ENCODE peak calls at places on chromosomes 16 and 17, in seven cellular contexts. Z, Y, X, E, D, T and U are unnamed samples.
A peak's percentile ranks its signal among the peaks of the same experiment; 100 is the strongest.

GRCh38 chr16:86231321-86231995 is 278.9 kb upstream of the FOXF1 start:
- DNase-seq in X (no peak), Y (no peak), T (no peak), D (no peak), E (no peak), Z (no peak), U (no peak)

GRCh38 chr16:2280981-2281542 is 13.1 kb upstream of the RNPS1 start:
- DNase-seq in D (no peak), T (no peak), X (no peak), Z (no peak), Y (no peak), E (no peak), U (no peak)

GRCh38 chr16:29811170-29811895 is 660 bp upstream of the PRRT2 start:
- DNase-seq in Z (peak; percentile 98), Y (peak; percentile 97), D (peak; percentile 98), T (peak; percentile 93), E (peak; percentile 94), X (peak; percentile 86), U (peak; percentile 97)

GRCh38 chr16:88446061-88446460 is 7.0 kb upstream of the ZFPM1 start:
- DNase-seq in D (no peak), T (no peak), Y (no peak), E (no peak), X (no peak), Z (no peak), U (no peak)

GRCh38 chr17:37770631-37771518 is 26.0 kb upstream of the HNF1B start:
- DNase-seq in X (peak; percentile 72), Y (peak; percentile 35), E (peak; percentile 15), T (peak; percentile 60), D (peak; percentile 61), Z (peak; percentile 75), U (no peak)

GRCh38 chr17:55527520-55528118 is 16.4 kb upstream of the SMIM36 start:
- DNase-seq in D (peak; percentile 52), Y (no peak), X (peak; percentile 56), Z (no peak), E (peak; percentile 40), T (peak; percentile 33), U (peak; percentile 22)

GRCh38 chr17:17256316-17256715 is 19.3 kb upstream of the FLCN start:
- DNase-seq in D (no peak), T (no peak), E (no peak), Y (no peak), X (no peak), Z (no peak), U (no peak)

GRCh38 chr17:80032614-80033171 is 3.0 kb downstream of the TBC1D16 start:
- DNase-seq in T (no peak), Z (no peak), E (no peak), Y (no peak), D (no peak), X (no peak), U (no peak)

GRCh38 chr17:975321-975982 is 4.1 kb downstream of the NXN start:
- DNase-seq in X (no peak), D (no peak), Z (peak; percentile 36), T (no peak), Y (no peak), E (no peak), U (no peak)

GRCh38 chr17:61517265-61517664 is 65.0 kb downstream of the TBX4 start:
- DNase-seq in E (no peak), Z (no peak), X (no peak), Y (no peak), D (no peak), T (no peak), U (no peak)

GRCh38 chr17:64491995-64492394 is 4.9 kb downstream of the POLG2 start:
- DNase-seq in T (no peak), D (peak; percentile 50), E (no peak), Y (no peak), Z (no peak), X (no peak), U (no peak)

GRCh38 chr16:84532299-84532724 is 27.9 kb upstream of the MEAK7 start:
- DNase-seq in Y (peak; percentile 68), X (no peak), D (peak; percentile 99), E (peak; percentile 94), Z (no peak), T (no peak), U (peak; percentile 95)

GRCh38 chr16:75279277-75279676 is 27.9 kb upstream of the BCAR1 start:
- DNase-seq in T (no peak), X (no peak), Z (no peak), E (no peak), D (peak; percentile 47), Y (no peak), U (no peak)

GRCh38 chr17:74493381-74493833 is 27.0 kb downstream of the CD300A start:
- DNase-seq in E (peak; percentile 14), D (peak; percentile 63), X (peak; percentile 79), Z (peak; percentile 70), T (peak; percentile 80), Y (peak; percentile 59), U (no peak)

GRCh38 chr17:71402661-71403141 is 718.1 kb upstream of the SOX9 start:
- DNase-seq in X (no peak), T (no peak), Z (no peak), E (no peak), D (peak; percentile 75), Y (no peak), U (no peak)

GRCh38 chr16:48617711-48618148 is 7.8 kb upstream of the N4BP1 start:
- DNase-seq in Y (peak; percentile 82), E (peak; percentile 45), Z (peak; percentile 61), X (no peak), D (peak; percentile 43), T (no peak), U (peak; percentile 50)

GRCh38 chr17:29140051-29140582 is 40.1 kb downstream of the MYO18A start:
- DNase-seq in T (peak; percentile 62), D (peak; percentile 72), X (peak; percentile 89), Z (peak; percentile 91), Y (peak; percentile 91), E (no peak), U (no peak)

GRCh38 chr17:48460055-48460454 is 30.0 kb upstream of the SKAP1 start:
- DNase-seq in T (no peak), D (no peak), X (no peak), E (no peak), Z (no peak), Y (no peak), U (no peak)

GRCh38 chr16:83245061-83245460 is 562.7 kb upstream of the HSBP1 start:
- DNase-seq in T (no peak), X (no peak), Z (no peak), Y (no peak), D (peak; percentile 12), E (no peak), U (no peak)

GRCh38 chr17:45222273-45222993 is 748 bp downstream of the FMNL1 start:
- DNase-seq in D (no peak), T (no peak), E (no peak), Y (no peak), X (peak; percentile 78), Z (no peak), U (no peak)

GRCh38 chr16:66516808-66517585 is 32.9 kb downstream of the TK2 start:
- DNase-seq in E (peak; percentile 98), Z (peak; percentile 96), D (peak; percentile 99), X (peak; percentile 96), Y (peak; percentile 97), T (no peak), U (peak; percentile 97)

GRCh38 chr17:30271102-30271501 is 20.6 kb downstream of the BLMH start:
- DNase-seq in Y (no peak), E (no peak), T (no peak), D (peak; percentile 30), X (no peak), Z (no peak), U (no peak)

GRCh38 chr17:46774108-46774737 is 44.3 kb downstream of the WNT3 start:
- DNase-seq in X (no peak), Z (peak; percentile 35), Y (no peak), T (no peak), D (no peak), E (no peak), U (no peak)

GRCh38 chr16:50360033-50360778 is 8.6 kb downstream of the BRD7 start:
- DNase-seq in E (no peak), Z (no peak), T (no peak), Y (no peak), D (no peak), X (no peak), U (peak; percentile 21)

GRCh38 chr17:58328195-58329034 is at the start of gene TSPOAP1:
- DNase-seq in X (peak; percentile 92), Y (no peak), Z (peak; percentile 63), T (no peak), D (no peak), E (no peak), U (no peak)

GRCh38 chr17:34580685-34581445 is 1.5 kb downstream of the TMEM132E start:
- DNase-seq in E (no peak), X (no peak), D (no peak), Y (no peak), Z (no peak), T (peak; percentile 25), U (no peak)

GRCh38 chr17:81418710-81419332 is 23.6 kb downstream of the BAHCC1 start:
- DNase-seq in T (no peak), Y (no peak), D (no peak), X (no peak), E (no peak), Z (no peak), U (no peak)

GRCh38 chr16:85767569-85767968 is 16.7 kb upstream of the C16orf74 start:
- DNase-seq in X (no peak), Z (no peak), T (no peak), Y (no peak), D (peak; percentile 95), E (no peak), U (peak; percentile 80)

GRCh38 chr16:2019919-2020831 is 590 bp downstream of the NPW start:
- DNase-seq in T (no peak), D (no peak), E (no peak), X (no peak), Z (no peak), Y (no peak), U (no peak)

GRCh38 chr17:75869282-75870141 is 8.9 kb downstream of the TRIM47 start:
- DNase-seq in T (no peak), Y (peak; percentile 76), Z (no peak), D (peak; percentile 14), X (no peak), E (no peak), U (no peak)

GRCh38 chr16:50887500-50887899 is 145.6 kb downstream of the CYLD start:
- DNase-seq in E (no peak), T (no peak), X (no peak), D (no peak), Y (no peak), Z (no peak), U (no peak)

GRCh38 chr16:75472908-75473877 is 8.7 kb upstream of the TMEM170A start:
- DNase-seq in D (no peak), E (no peak), Y (no peak), Z (no peak), X (no peak), T (no peak), U (no peak)

GRCh38 chr17:27496971-27497370 is 40.7 kb downstream of the KSR1 start:
- DNase-seq in E (no peak), T (no peak), D (no peak), Z (no peak), Y (no peak), X (no peak), U (no peak)

GRCh38 chr17:82931696-82932060 is 91.9 kb upstream of the ZNF750 start:
- DNase-seq in T (no peak), X (no peak), Y (peak; percentile 76), Z (no peak), E (peak; percentile 54), D (no peak), U (peak; percentile 76)

GRCh38 chr16:63461248-63461841 is 1425.1 kb upstream of the CDH8 start:
- DNase-seq in E (peak; percentile 10), T (no peak), Z (no peak), X (no peak), Y (no peak), D (peak; percentile 27), U (peak; percentile 7)

GRCh38 chr16:89831810-89832328 is 3.6 kb downstream of the SPIRE2 start:
- DNase-seq in T (no peak), Z (no peak), D (no peak), E (no peak), X (no peak), Y (no peak), U (no peak)

GRCh38 chr17:44543213-44543904 is 13.9 kb upstream of the FZD2 start:
- DNase-seq in D (peak; percentile 99), Z (peak; percentile 52), X (no peak), E (peak; percentile 70), T (no peak), Y (no peak), U (peak; percentile 77)

GRCh38 chr17:48792033-48792798 is 24.8 kb downstream of the TTLL6 start:
- DNase-seq in Z (no peak), E (no peak), T (no peak), X (no peak), D (peak; percentile 38), Y (no peak), U (no peak)